ENCODE peak calls at places on chromosome X, in nine cellular contexts. R, P, X, J, F, L, D, E and A are unnamed samples. For H3K9me3, the result is how much of the 10 kb centered on the place peaks cover.

GRCh38 chrX:69153060-69153730 is 12.1 kb downstream of the PJA1 start:
- DNase-seq in R (peak), P (no peak), X (peak), J (no peak), F (peak), L (no peak), D (no peak), E (no peak), A (no peak)

GRCh38 chrX:30065226-30065625 is 150.1 kb upstream of the MAGEB2 start:
- DNase-seq in R (no peak), P (no peak), X (no peak), J (no peak), F (peak), L (no peak), D (no peak), E (no peak), A (no peak)

GRCh38 chrX:150018931-150019331 is 80.6 kb upstream of the EOLA2 start:
- DNase-seq in R (no peak), P (no peak), X (peak), J (no peak), F (peak), L (no peak), D (peak), E (no peak), A (no peak)

GRCh38 chrX:39764441-39764914 is 333.3 kb downstream of the BCOR start:
- DNase-seq in R (no peak), P (no peak), X (no peak), J (peak), F (peak), L (no peak), D (no peak), E (no peak), A (no peak)

GRCh38 chrX:148878371-148878770 is 378.0 kb downstream of the AFF2 start:
- DNase-seq in R (no peak), P (no peak), X (peak), J (no peak), F (peak), L (no peak), D (peak), E (no peak), A (no peak)

GRCh38 chrX:47247206-47247998 is 14.6 kb downstream of the USP11 start:
- DNase-seq in R (no peak), P (no peak), X (peak), J (no peak), F (peak), L (no peak), D (no peak), E (no peak), A (no peak)

GRCh38 chrX:41720125-41720780 is 3.7 kb upstream of the GPR82 start:
- DNase-seq in R (no peak), P (no peak), X (no peak), J (peak), F (peak), L (no peak), D (no peak), E (no peak), A (no peak)

GRCh38 chrX:69501433-69501832 is 2.7 kb upstream of the NALF2 start:
- DNase-seq in R (no peak), P (no peak), X (no peak), J (no peak), F (no peak), L (no peak), D (peak), E (peak), A (peak)

GRCh38 chrX:46279214-46279924 is 265.9 kb downstream of the ZNF674 start:
- DNase-seq in R (no peak), P (no peak), X (peak), J (no peak), F (no peak), L (no peak), D (no peak), E (no peak), A (no peak)

GRCh38 chrX:96683997-96684338 is 674 bp upstream of the DIAPH2 start:
- DNase-seq in R (no peak), P (no peak), X (no peak), J (no peak), F (peak), L (no peak), D (no peak), E (no peak), A (no peak)

GRCh38 chrX:14228611-14229010 is 198.9 kb upstream of the GEMIN8 start:
- DNase-seq in R (no peak), P (no peak), X (no peak), J (no peak), F (no peak), L (no peak), D (no peak), E (no peak), A (no peak)

GRCh38 chrX:122272011-122272410 is 912.1 kb upstream of the GRIA3 start:
- DNase-seq in R (no peak), P (no peak), X (no peak), J (no peak), F (no peak), L (no peak), D (no peak), E (no peak), A (no peak)

GRCh38 chrX:18895157-18895952 is 88.6 kb downstream of the PHKA2 start:
- DNase-seq in R (no peak), P (no peak), X (peak), J (no peak), F (no peak), L (peak), D (no peak), E (no peak), A (no peak)

GRCh38 chrX:43655961-43656494 is at the start of gene MAOA:
- DNase-seq in R (peak), P (peak), X (peak), J (peak), F (peak), L (peak), D (no peak), E (no peak), A (peak)

GRCh38 chrX:153582896-153583295 is 16.0 kb downstream of the CCNQ start:
- DNase-seq in R (no peak), P (peak), X (peak), J (peak), F (peak), L (no peak), D (no peak), E (peak), A (no peak)

GRCh38 chrX:48923771-48924170 is 4.9 kb upstream of the PIM2 start:
- DNase-seq in R (no peak), P (no peak), X (no peak), J (no peak), F (no peak), L (no peak), D (no peak), E (no peak), A (no peak)

GRCh38 chrX:53233536-53233935 is 8.5 kb upstream of the KDM5C start:
- DNase-seq in R (no peak), P (no peak), X (no peak), J (no peak), F (no peak), L (no peak), D (no peak), E (no peak), A (no peak)

GRCh38 chrX:124086411-124086810 is 124.9 kb downstream of the STAG2 start:
- DNase-seq in R (no peak), P (no peak), X (no peak), J (peak), F (no peak), L (no peak), D (no peak), E (peak), A (no peak)

GRCh38 chrX:103276581-103277002 is at the start of gene TCEAL5:
- DNase-seq in R (no peak), P (no peak), X (no peak), J (peak), F (no peak), L (no peak), D (no peak), E (no peak), A (no peak)

GRCh38 chrX:21840199-21840557 is 761 bp downstream of the MBTPS2 start:
- DNase-seq in R (no peak), P (no peak), X (no peak), J (no peak), F (no peak), L (no peak), D (no peak), E (peak), A (no peak)

DNA sequence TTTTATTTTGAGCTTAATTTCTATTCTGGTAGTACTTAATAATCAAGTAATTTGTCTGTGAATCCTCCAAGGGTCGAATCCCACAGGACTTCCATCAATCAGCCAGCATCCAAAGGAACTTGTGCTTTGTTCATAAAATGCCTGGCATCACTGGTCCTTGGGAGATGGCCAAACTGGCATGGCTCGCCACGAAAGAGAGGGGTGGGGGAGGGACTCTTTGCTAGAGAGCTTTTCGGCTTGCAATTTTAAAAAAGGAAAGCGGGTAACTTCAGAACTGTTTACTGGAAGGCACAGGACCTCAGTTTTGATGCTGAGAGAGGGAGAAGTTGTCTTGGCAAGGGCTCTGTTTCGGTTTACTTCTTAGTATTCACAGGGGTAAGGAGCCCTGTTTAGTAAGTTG is 79.4 kb upstream of the FHL1 start:
- DNase-seq in R (no peak), P (no peak), X (no peak), J (no peak), F (no peak), L (no peak), D (no peak), E (no peak), A (no peak)
- H3K9me3 ChIP-seq in R (under half), P (under half), X (under half), J (under half), F (under half), L (under half), D (under half), E (under half), A (under half)

DNA sequence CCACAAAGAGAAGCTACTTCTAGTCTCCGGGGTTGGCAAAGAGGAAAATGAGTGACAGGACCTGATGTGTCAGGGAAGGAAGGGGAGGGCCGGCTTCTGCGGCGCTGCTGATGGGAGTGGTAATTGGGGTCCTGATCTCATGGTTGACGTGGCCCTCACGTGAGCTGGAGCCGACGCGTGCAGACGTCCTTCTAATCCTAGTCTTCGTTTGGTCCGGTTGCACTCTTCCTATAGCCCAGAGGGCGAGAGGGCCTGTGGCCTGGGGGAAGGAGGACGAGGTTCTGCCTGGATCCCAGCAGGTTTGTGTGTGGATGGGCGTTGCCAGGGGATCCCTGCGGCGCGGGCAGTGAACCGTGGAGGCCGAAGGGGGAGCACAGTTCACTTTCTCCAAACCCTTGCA is at the start of gene ARMCX1:
- DNase-seq in R (peak), P (peak), X (peak), J (peak), F (peak), L (peak), D (no peak), E (no peak), A (peak)
- H3K4me3 ChIP-seq in R (no peak), P (peak), X (peak), J (peak), F (peak), L (peak), D (no peak), E (no peak), A (peak)

GRCh38 chrX:5780821-5781220 is 447.8 kb downstream of the NLGN4X start:
- DNase-seq in R (no peak), P (no peak), X (no peak), J (no peak), F (no peak), L (no peak), D (no peak), E (no peak), A (no peak)

DNA sequence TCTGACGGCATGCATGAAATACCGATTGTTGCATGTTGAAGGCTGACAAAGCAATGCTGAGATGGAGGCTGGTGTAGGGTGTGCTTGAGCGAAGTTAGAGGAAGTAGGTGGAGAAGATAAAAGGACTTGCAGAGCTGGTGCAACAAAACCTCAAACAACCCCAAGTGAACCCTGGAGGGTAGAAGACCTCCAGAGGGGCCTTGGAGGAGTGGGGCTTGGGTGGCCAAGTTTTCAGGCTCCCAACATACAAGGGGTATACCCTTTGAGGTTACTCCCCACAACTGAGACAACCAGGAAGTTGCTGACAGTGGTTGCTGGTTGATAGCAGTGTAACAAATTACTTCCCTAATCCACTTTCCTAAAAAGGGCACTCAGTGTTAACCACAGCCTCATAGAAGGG is 452.7 kb downstream of the NLGN4X start:
- DNase-seq in R (no peak), P (no peak), X (no peak), J (no peak), F (no peak), L (no peak), D (no peak), E (no peak), A (no peak)
- H3K9me3 ChIP-seq in R (under half), P (under half), X (under half), J (under half), F (under half), L (under half), D (under half), E (under half), A (under half)

GRCh38 chrX:97747346-97747745 is 863.6 kb downstream of the RPA4 start:
- DNase-seq in R (no peak), P (no peak), X (no peak), J (no peak), F (no peak), L (no peak), D (no peak), E (no peak), A (no peak)

GRCh38 chrX:97751735-97752134 is 868.0 kb downstream of the RPA4 start:
- DNase-seq in R (no peak), P (no peak), X (no peak), J (no peak), F (no peak), L (no peak), D (no peak), E (no peak), A (no peak)

GRCh38 chrX:97756879-97757278 is 873.2 kb downstream of the RPA4 start:
- DNase-seq in R (no peak), P (no peak), X (no peak), J (no peak), F (no peak), L (no peak), D (no peak), E (no peak), A (no peak)

DNA sequence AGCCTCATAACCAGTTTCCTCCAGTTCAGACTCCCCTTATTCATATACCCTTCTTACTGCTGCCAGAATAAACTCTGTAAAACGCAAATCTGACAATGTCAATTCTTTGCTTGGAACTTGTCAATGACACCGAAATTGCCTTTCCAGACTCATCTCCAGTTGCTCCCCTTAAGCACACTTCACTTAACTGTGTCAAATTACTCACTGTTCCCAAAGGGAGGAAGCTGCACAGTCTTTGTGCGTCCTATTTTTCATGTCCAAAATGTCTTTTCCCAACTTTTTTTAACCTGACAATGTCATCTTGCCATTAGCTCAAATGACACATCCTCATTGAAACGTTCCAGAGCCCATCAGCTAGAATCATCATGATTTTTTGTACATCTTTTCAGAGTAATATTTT is 867.3 kb downstream of the RPA4 start:
- DNase-seq in R (no peak), P (no peak), X (no peak), J (no peak), F (no peak), L (no peak), D (no peak), E (no peak), A (no peak)
- H3K4me3 ChIP-seq in R (no peak), P (no peak), X (no peak), J (no peak), F (no peak), L (no peak), D (no peak), E (no peak), A (no peak)

GRCh38 chrX:72421797-72422196 is 116.1 kb upstream of the CITED1 start:
- DNase-seq in R (no peak), P (no peak), X (no peak), J (no peak), F (no peak), L (no peak), D (no peak), E (no peak), A (no peak)
- H3K9me3 ChIP-seq in R (under half), P (under half), X (under half), J (under half), F (half or more), L (under half), D (under half), E (under half), A (under half)